ENCODE peak calls at places on chromosomes 1 and 21, in seven cellular contexts. L is A549, X is sigmoid colon, I is ovary, C is GM12878, J is suprapubic skin, V is esophagus muscularis mucosa. R is an unnamed sample.

GRCh38 chr1:160251687-160252526 is 10.4 kb downstream of the DCAF8 start:
- DNase-seq in L (peak; percentile 73), X (peak; percentile 88), I (peak; percentile 56), C (peak; percentile 31), J (peak; percentile 66), V (no peak), R (peak; percentile 43)

GRCh38 chr1:75953461-75953860 is 21.3 kb upstream of the ASB17 start:
- DNase-seq in L (no peak), X (no peak), I (no peak), C (no peak), J (no peak), V (no peak), R (no peak)

GRCh38 chr1:89525169-89525855 is 683 bp downstream of the LRRC8B start:
- DNase-seq in L (peak; percentile 41), X (peak; percentile 69), I (no peak), C (peak; percentile 35), J (peak; percentile 76), V (no peak), R (peak; percentile 15)

GRCh38 chr1:194843077-194843476 is 1656.7 kb upstream of the B3GALT2 start:
- DNase-seq in L (no peak), X (no peak), I (no peak), C (no peak), J (no peak), V (no peak), R (no peak)

GRCh38 chr1:216705686-216706085 is 17.5 kb downstream of the ESRRG start:
- DNase-seq in L (no peak), X (no peak), I (no peak), C (no peak), J (no peak), V (no peak), R (no peak)

GRCh38 chr1:243924588-243925349 is 74.7 kb upstream of the AKT3 start:
- DNase-seq in L (no peak), X (no peak), I (no peak), C (no peak), J (no peak), V (no peak), R (no peak)

GRCh38 chr1:208203127-208203847 is 40.9 kb downstream of the PLXNA2 start:
- DNase-seq in L (peak; percentile 75), X (no peak), I (peak; percentile 62), C (no peak), J (no peak), V (no peak), R (peak; percentile 43)

GRCh38 chr1:47759581-47760247 is 237.5 kb downstream of the TRABD2B start:
- DNase-seq in L (no peak), X (no peak), I (no peak), C (no peak), J (no peak), V (no peak), R (no peak)

GRCh38 chr1:202615501-202616354 is 94.5 kb downstream of the SYT2 start:
- DNase-seq in L (no peak), X (no peak), I (no peak), C (peak; percentile 70), J (no peak), V (no peak), R (no peak)

GRCh38 chr1:2777428-2778219 is 23.9 kb downstream of the TTC34 start:
- DNase-seq in L (no peak), X (peak; percentile 59), I (no peak), C (no peak), J (peak; percentile 44), V (no peak), R (no peak)

GRCh38 chr21:43866659-43867331 is 1.8 kb downstream of the AGPAT3 start:
- DNase-seq in L (no peak), X (no peak), I (no peak), C (peak; percentile 50), J (no peak), V (no peak), R (no peak)

GRCh38 chr1:232328496-232329102 is 301.3 kb downstream of the SIPA1L2 start:
- DNase-seq in L (no peak), X (no peak), I (no peak), C (no peak), J (no peak), V (no peak), R (no peak)

GRCh38 chr21:36551731-36552457 is 72.0 kb upstream of the CLDN14 start:
- DNase-seq in L (no peak), X (no peak), I (no peak), C (no peak), J (no peak), V (no peak), R (no peak)

GRCh38 chr1:3319874-3320245 is 134.6 kb upstream of the ARHGEF16 start:
- DNase-seq in L (peak; percentile 85), X (no peak), I (no peak), C (no peak), J (no peak), V (no peak), R (peak; percentile 40)

GRCh38 chr1:207993477-207994445 is 82.8 kb upstream of the CD34 start:
- DNase-seq in L (no peak), X (no peak), I (no peak), C (no peak), J (no peak), V (no peak), R (no peak)

GRCh38 chr1:100943533-100943932 is 47.6 kb downstream of the SLC30A7 start:
- DNase-seq in L (no peak), X (no peak), I (no peak), C (no peak), J (no peak), V (no peak), R (no peak)

GRCh38 chr1:6471969-6472368 is 6.0 kb upstream of the TNFRSF25 start:
- DNase-seq in L (no peak), X (no peak), I (no peak), C (no peak), J (no peak), V (no peak), R (no peak)

GRCh38 chr1:28273216-28273860 is 14.0 kb downstream of the SESN2 start:
- DNase-seq in L (no peak), X (peak; percentile 25), I (no peak), C (no peak), J (no peak), V (no peak), R (no peak)

GRCh38 chr1:30743584-30744059 is 14.0 kb downstream of the LAPTM5 start:
- DNase-seq in L (no peak), X (no peak), I (no peak), C (peak; percentile 82), J (no peak), V (no peak), R (no peak)

GRCh38 chr1:156281281-156282142 is 1.1 kb downstream of the SMG5 start:
- DNase-seq in L (no peak), X (no peak), I (no peak), C (no peak), J (no peak), V (no peak), R (no peak)
- H3K27ac ChIP-seq in L (peak overlapping the region; percentile 95), X (peak overlapping the region; percentile 84), I (no peak overlapping the region), C (peak overlapping the region; percentile 86), J (peak overlapping the region; percentile 94), V (peak overlapping the region; percentile 90), R (no peak overlapping the region)

GRCh38 chr1:242132446-242132845 is 133.5 kb upstream of the MAP1LC3C start:
- DNase-seq in L (no peak), X (no peak), I (no peak), C (no peak), J (no peak), V (no peak), R (no peak)
- TF ChIP-seq EP300 in L (no peak), X (no peak), I (no peak), C (no peak), J (no peak), V (no peak), R (no peak)

GRCh38 chr1:64479874-64480273 is 9.9 kb downstream of the CACHD1 start:
- DNase-seq in L (no peak), X (no peak), I (no peak), C (no peak), J (no peak), V (no peak), R (no peak)

GRCh38 chr1:64476251-64476952 is 6.5 kb downstream of the CACHD1 start:
- DNase-seq in L (no peak), X (no peak), I (no peak), C (no peak), J (no peak), V (no peak), R (no peak)

GRCh38 chr1:64482128-64482527 is 12.2 kb downstream of the CACHD1 start:
- DNase-seq in L (no peak), X (no peak), I (no peak), C (no peak), J (no peak), V (no peak), R (no peak)

GRCh38 chr1:64480999-64481772 is 11.3 kb downstream of the CACHD1 start:
- DNase-seq in L (no peak), X (no peak), I (no peak), C (no peak), J (no peak), V (no peak), R (no peak)

GRCh38 chr1:64478594-64479248 is 8.8 kb downstream of the CACHD1 start:
- DNase-seq in L (no peak), X (no peak), I (no peak), C (no peak), J (no peak), V (no peak), R (no peak)
- H3K4me1 ChIP-seq in L (peaks cover 11% of the 10 kb centered on the region), X (no peaks in the 10 kb centered on the region), I (peaks cover 31% of the 10 kb centered on the region), C (no peaks in the 10 kb centered on the region), J (peaks cover 41% of the 10 kb centered on the region), V (peaks cover 37% of the 10 kb centered on the region), R (no peaks in the 10 kb centered on the region)

GRCh38 chr1:110380667-110381283 is 10.1 kb downstream of the SLC16A4 start:
- DNase-seq in L (no peak), X (no peak), I (no peak), C (no peak), J (no peak), V (no peak), R (no peak)

GRCh38 chr1:110385369-110385768 is 5.5 kb downstream of the SLC16A4 start:
- DNase-seq in L (no peak), X (no peak), I (no peak), C (no peak), J (no peak), V (no peak), R (no peak)

GRCh38 chr1:110387048-110387748 is 3.6 kb downstream of the SLC16A4 start:
- DNase-seq in L (no peak), X (no peak), I (no peak), C (no peak), J (no peak), V (no peak), R (no peak)

GRCh38 chr1:110383311-110383990 is 7.4 kb downstream of the SLC16A4 start:
- DNase-seq in L (no peak), X (no peak), I (no peak), C (no peak), J (no peak), V (no peak), R (no peak)

DNA sequence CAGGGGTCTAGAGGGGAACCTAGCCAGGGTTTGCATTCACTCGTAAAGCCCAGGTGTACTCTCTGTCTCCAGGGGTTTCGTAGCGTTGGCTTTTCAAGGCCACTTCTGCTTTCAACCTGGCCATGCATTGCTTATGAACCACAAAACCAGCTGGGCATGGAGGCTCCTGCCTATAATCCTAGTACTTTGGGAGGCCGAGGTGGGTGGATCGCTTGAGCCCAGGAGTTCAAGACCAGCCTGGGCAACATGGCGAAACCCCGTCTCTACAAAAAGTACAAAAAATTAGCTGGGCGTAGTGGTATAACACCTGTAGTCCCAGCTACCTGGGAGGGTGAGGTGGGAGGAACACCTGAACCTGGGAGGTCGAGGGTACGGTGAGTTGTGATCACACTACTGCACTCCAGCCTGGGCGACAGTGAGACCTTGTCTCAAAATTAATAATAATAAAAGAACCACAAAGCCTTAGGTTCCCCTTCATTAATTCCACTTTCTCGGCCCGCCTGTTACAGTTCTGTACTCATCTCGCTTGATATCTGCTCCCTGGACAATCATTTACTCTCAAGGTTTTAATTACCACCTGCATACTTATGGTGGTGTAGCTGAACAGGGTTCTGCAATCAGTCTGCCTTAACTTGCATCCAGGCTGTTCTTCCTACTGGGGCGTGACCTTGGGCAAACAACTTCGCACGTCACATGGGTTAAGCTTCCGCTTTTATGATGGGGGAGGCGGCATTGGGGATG is 6.1 kb downstream of the SLC16A4 start:
- DNase-seq in L (no peak), X (no peak), I (no peak), C (peak; percentile 45), J (no peak), V (no peak), R (no peak)
- H3K27ac ChIP-seq in L (peak overlapping the region; percentile 78), X (no peak overlapping the region), I (no peak overlapping the region), C (peak overlapping the region; percentile 69), J (no peak overlapping the region), V (no peak overlapping the region), R (no peak overlapping the region)